ENCODE peak calls at places on chromosomes 7 and 10, in five cellular contexts. H, R, K, N and S are unnamed samples.

GRCh38 chr7:90326500-90326899 is 5.4 kb upstream of the FAM237B start:
- DNase-seq in N (no peak), H (no peak), K (no peak), R (no peak), S (no peak)

GRCh38 chr7:94654764-94655561 is 970 bp downstream of the SGCE start:
- DNase-seq in R (peak), K (no peak), N (peak), H (no peak), S (peak)

GRCh38 chr7:140902305-140902953 is 22.3 kb downstream of the BRAF start:
- DNase-seq in R (no peak), H (no peak), N (no peak), K (no peak), S (no peak)

GRCh38 chr10:70940834-70941568 is 52.6 kb upstream of the PCBD1 start:
- DNase-seq in N (no peak), H (no peak), R (no peak), K (no peak), S (no peak)

GRCh38 chr10:485776-486572 is 203.5 kb downstream of the DIP2C start:
- DNase-seq in R (no peak), K (peak), N (peak), H (no peak), S (no peak)

GRCh38 chr10:4698075-4698474 is 127.9 kb upstream of the AKR1E2 start:
- DNase-seq in K (no peak), H (no peak), N (no peak), R (no peak), S (no peak)

GRCh38 chr10:118163227-118163626 is 116.5 kb upstream of the RAB11FIP2 start:
- DNase-seq in N (peak), R (no peak), H (no peak), K (no peak), S (no peak)

GRCh38 chr7:4939971-4940720 is 18.8 kb downstream of the MMD2 start:
- DNase-seq in R (no peak), K (no peak), H (no peak), N (no peak), S (no peak)

GRCh38 chr7:157255201-157255606 is 81.6 kb upstream of the DNAJB6 start:
- DNase-seq in H (no peak), R (no peak), N (no peak), K (no peak), S (no peak)

GRCh38 chr10:115662424-115662823 is 569.3 kb downstream of the ATRNL1 start:
- DNase-seq in R (no peak), N (no peak), H (no peak), K (no peak), S (no peak)

GRCh38 chr10:79215531-79215930 is 131.7 kb upstream of the PPIF start:
- DNase-seq in N (no peak), H (no peak), R (no peak), K (no peak), S (no peak)

GRCh38 chr7:133570321-133570720 is 317.4 kb downstream of the EXOC4 start:
- DNase-seq in R (no peak), N (peak), H (no peak), K (no peak), S (no peak)

GRCh38 chr7:26237035-26237807 is 35.7 kb downstream of the CBX3 start:
- DNase-seq in N (no peak), R (no peak), H (no peak), K (no peak), S (no peak)

GRCh38 chr10:122515588-122516231 is 44.8 kb upstream of the DMBT1 start:
- DNase-seq in H (peak), N (no peak), R (no peak), K (peak), S (peak)

GRCh38 chr10:29386347-29386999 is 97.6 kb downstream of the LYZL1 start:
- DNase-seq in H (no peak), N (peak), R (peak), K (no peak), S (no peak)

GRCh38 chr10:14240253-14241189 is 90.2 kb downstream of the FRMD4A start:
- DNase-seq in R (peak), H (peak), N (no peak), K (no peak), S (no peak)

GRCh38 chr7:79453558-79454324 is at the start of gene MAGI2:
- DNase-seq in R (peak), N (peak), H (no peak), K (peak), S (no peak)

GRCh38 chr7:14717711-14718304 is 184.7 kb downstream of the DGKB start:
- DNase-seq in R (peak), K (no peak), N (peak), H (no peak), S (no peak)

GRCh38 chr10:117541405-117541908 is 1.1 kb upstream of the EMX2 start:
- DNase-seq in R (peak), N (no peak), K (no peak), H (no peak), S (no peak)

GRCh38 chr10:122798704-122799231 is 46.9 kb downstream of the CUZD1 start:
- DNase-seq in K (no peak), N (no peak), R (no peak), H (no peak), S (no peak)

GRCh38 chr10:125201108-125201524 is 40.8 kb upstream of the CTBP2 start:
- DNase-seq in N (no peak), K (no peak), H (no peak), R (no peak), S (no peak)

GRCh38 chr7:140314571-140315480 is 83.5 kb downstream of the SLC37A3 start:
- DNase-seq in H (no peak), K (peak), N (no peak), R (no peak), S (no peak)

GRCh38 chr7:36141351-36141750 is 11.7 kb upstream of the EEPD1 start:
- DNase-seq in R (no peak), H (no peak), N (no peak), K (no peak), S (no peak)

GRCh38 chr7:131188367-131189339 is 139.0 kb upstream of the MKLN1 start:
- DNase-seq in H (peak), R (no peak), K (no peak), N (peak), S (peak)

GRCh38 chr7:14954035-14954434 is 51.5 kb upstream of the DGKB start:
- DNase-seq in N (no peak), K (no peak), H (no peak), R (peak), S (no peak)

GRCh38 chr10:15084502-15084922 is 4.1 kb downstream of the ACBD7 start:
- DNase-seq in K (no peak), N (no peak), R (peak), H (no peak), S (no peak)

GRCh38 chr7:155962191-155962967 is 150.1 kb upstream of the SHH start:
- DNase-seq in H (peak), R (no peak), N (no peak), K (no peak), S (peak)

GRCh38 chr10:119297207-119297968 is 90.0 kb downstream of the GRK5 start:
- DNase-seq in R (no peak), K (peak), H (no peak), N (no peak), S (no peak)